ENCODE peak calls at places on chromosomes 6 and 20, in four cellular contexts. E is kidney tubule cell, A is SJSA1, Z is ovary. F is an unnamed sample.

GRCh38 chr6:128882560-128882959 is 378 bp upstream of the LAMA2 start:
- DNase-seq in E (no peak), A (no peak), Z (peak), F (no peak)

GRCh38 chr6:143236151-143236788 is 175.6 kb downstream of the AIG1 start:
- DNase-seq in E (no peak), A (no peak), Z (no peak), F (no peak)

GRCh38 chr6:44558315-44559227 is 171.1 kb downstream of the CDC5L start:
- DNase-seq in E (no peak), A (no peak), Z (no peak), F (no peak)

GRCh38 chr6:49430187-49430586 is 32.9 kb downstream of the MMUT start:
- DNase-seq in E (peak), A (no peak), Z (no peak), F (no peak)

GRCh38 chr6:27553123-27553904 is 80.4 kb upstream of the ZNF184 start:
- DNase-seq in E (peak), A (no peak), Z (no peak), F (no peak)

GRCh38 chr6:33631971-33632585 is 11.0 kb downstream of the ITPR3 start:
- DNase-seq in E (no peak), A (no peak), Z (no peak), F (no peak)

GRCh38 chr6:12458558-12458957 is 168.4 kb downstream of the EDN1 start:
- DNase-seq in E (no peak), A (no peak), Z (no peak), F (no peak)

GRCh38 chr20:1942061-1942460 is 46.9 kb downstream of the SIRPA start:
- DNase-seq in E (no peak), A (no peak), Z (no peak), F (peak)

GRCh38 chr6:13689511-13690256 is 22.0 kb downstream of the RANBP9 start:
- DNase-seq in E (no peak), A (no peak), Z (no peak), F (no peak)

GRCh38 chr6:14193524-14193923 is 76.0 kb downstream of the CD83 start:
- DNase-seq in E (peak), A (no peak), Z (no peak), F (no peak)

GRCh38 chr6:42131531-42131930 is 10.9 kb downstream of the C6orf132 start:
- DNase-seq in E (peak), A (peak), Z (no peak), F (no peak)

GRCh38 chr6:47116616-47117015 is 74.5 kb upstream of the ADGRF1 start:
- DNase-seq in E (peak), A (no peak), Z (no peak), F (no peak)

GRCh38 chr20:37714973-37715657 is 21.3 kb downstream of the CTNNBL1 start:
- DNase-seq in E (no peak), A (no peak), Z (no peak), F (no peak)

GRCh38 chr6:39387785-39388184 is 65.3 kb upstream of the KCNK16 start:
- DNase-seq in E (no peak), A (no peak), Z (no peak), F (no peak)

GRCh38 chr6:169539176-169539897 is 162.5 kb downstream of the WDR27 start:
- DNase-seq in E (no peak), A (no peak), Z (no peak), F (no peak)

GRCh38 chr20:13995841-13996240 is 525 bp downstream of the MACROD2 start:
- DNase-seq in E (peak), A (no peak), Z (peak), F (peak)

GRCh38 chr6:148311849-148312669 is 30.6 kb upstream of the SASH1 start:
- DNase-seq in E (peak), A (no peak), Z (no peak), F (no peak)

GRCh38 chr6:129493396-129493902 is 216.5 kb downstream of the ARHGAP18 start:
- DNase-seq in E (peak), A (no peak), Z (no peak), F (no peak)

GRCh38 chr6:144151010-144151727 is 852 bp downstream of the STX11 start:
- DNase-seq in E (peak), A (no peak), Z (no peak), F (no peak)

GRCh38 chr6:131755597-131755996 is 44.8 kb upstream of the CTAGE9 start:
- DNase-seq in E (peak), A (no peak), Z (no peak), F (no peak)

GRCh38 chr20:50312682-50313187 is 122.1 kb downstream of the CEBPB start:
- DNase-seq in E (peak), A (peak), Z (peak), F (peak)

GRCh38 chr6:80329496-80329895 is 223.0 kb downstream of the BCKDHB start:
- DNase-seq in E (no peak), A (no peak), Z (no peak), F (no peak)

GRCh38 chr6:12137480-12137879 is 125.4 kb downstream of the HIVEP1 start:
- DNase-seq in E (peak), A (peak), Z (peak), F (peak)

GRCh38 chr6:108589244-108589730 is 28.6 kb downstream of the FOXO3 start:
- DNase-seq in E (peak), A (peak), Z (peak), F (peak)

GRCh38 chr6:129710722-129711631 is 1.0 kb upstream of the ARHGAP18 start:
- DNase-seq in E (no peak), A (no peak), Z (no peak), F (no peak)

GRCh38 chr6:158290040-158290439 is 22.2 kb upstream of the TULP4 start:
- DNase-seq in E (no peak), A (no peak), Z (no peak), F (no peak)

GRCh38 chr20:9339708-9340107 is 174.7 kb upstream of the LAMP5 start:
- DNase-seq in E (no peak), A (no peak), Z (no peak), F (no peak)

GRCh38 chr6:100657678-100658330 is 193.1 kb upstream of the SIM1 start:
- DNase-seq in E (peak), A (no peak), Z (no peak), F (no peak)

GRCh38 chr20:42276718-42277117 is 658.5 kb upstream of the CHD6 start:
- DNase-seq in E (no peak), A (no peak), Z (no peak), F (no peak)

GRCh38 chr6:119283979-119284545 is 65.5 kb downstream of the MAN1A1 start:
- DNase-seq in E (peak), A (no peak), Z (no peak), F (no peak)

F was measured in sigmoid colon.